ENCODE peak calls at places on chromosome 21, in four cellular contexts. A is fibroblast of pulmonary artery, F is heart left ventricle, T is fibroblast of lung. Q is an unnamed sample.

GRCh38 chr21:15279484-15279883 is 214.7 kb upstream of the NRIP1 start:
- DNase-seq in F (no peak), A (no peak), T (no peak), Q (no peak)

GRCh38 chr21:16569679-16570078 is 839.9 kb downstream of the USP25 start:
- DNase-seq in A (no peak), T (no peak), F (no peak), Q (no peak)

GRCh38 chr21:25887646-25888321 is 153.0 kb downstream of the GABPA start:
- DNase-seq in A (no peak), F (no peak), T (no peak), Q (no peak)

GRCh38 chr21:29288239-29288638 is 10.5 kb upstream of the BACH1 start:
- DNase-seq in T (no peak), F (no peak), A (no peak), Q (no peak)

GRCh38 chr21:28675265-28676041 is 317.2 kb downstream of the LTN1 start:
- DNase-seq in F (no peak), A (peak), T (peak), Q (no peak)

GRCh38 chr21:25885880-25886279 is 151.1 kb downstream of the GABPA start:
- DNase-seq in A (peak), T (no peak), F (no peak), Q (no peak)

GRCh38 chr21:30238168-30238567 is 22.3 kb upstream of the CLDN8 start:
- DNase-seq in T (no peak), A (no peak), F (no peak), Q (no peak)

GRCh38 chr21:41958886-41959563 is 5.2 kb upstream of the C2CD2 start:
- DNase-seq in A (no peak), F (no peak), T (no peak), Q (no peak)

GRCh38 chr21:41650526-41651145 is 116.2 kb downstream of the RIPK4 start:
- DNase-seq in A (no peak), T (no peak), F (no peak), Q (no peak)

GRCh38 chr21:32868631-32869454 is 97.3 kb upstream of the PAXBP1 start:
- DNase-seq in F (no peak), T (no peak), A (no peak), Q (no peak)

GRCh38 chr21:36700961-36701911 is 2.3 kb downstream of the SIM2 start:
- DNase-seq in F (no peak), A (no peak), T (no peak), Q (no peak)
- H3K4me3 ChIP-seq in F (peak), A (no peak), T (no peak), Q (peak)

GRCh38 chr21:43658769-43659135 is 536 bp downstream of the HSF2BP start:
- DNase-seq in A (no peak), F (no peak), T (no peak), Q (no peak)
- H3K4me3 ChIP-seq in A (no peak), F (peak), T (no peak), Q (peak)

GRCh38 chr21:36005879-36006400 is 54.4 kb downstream of the SETD4 start:
- DNase-seq in A (no peak), T (no peak), F (no peak), Q (no peak)
- H3K4me3 ChIP-seq in A (no peak), T (peak), F (no peak), Q (no peak)

DNA sequence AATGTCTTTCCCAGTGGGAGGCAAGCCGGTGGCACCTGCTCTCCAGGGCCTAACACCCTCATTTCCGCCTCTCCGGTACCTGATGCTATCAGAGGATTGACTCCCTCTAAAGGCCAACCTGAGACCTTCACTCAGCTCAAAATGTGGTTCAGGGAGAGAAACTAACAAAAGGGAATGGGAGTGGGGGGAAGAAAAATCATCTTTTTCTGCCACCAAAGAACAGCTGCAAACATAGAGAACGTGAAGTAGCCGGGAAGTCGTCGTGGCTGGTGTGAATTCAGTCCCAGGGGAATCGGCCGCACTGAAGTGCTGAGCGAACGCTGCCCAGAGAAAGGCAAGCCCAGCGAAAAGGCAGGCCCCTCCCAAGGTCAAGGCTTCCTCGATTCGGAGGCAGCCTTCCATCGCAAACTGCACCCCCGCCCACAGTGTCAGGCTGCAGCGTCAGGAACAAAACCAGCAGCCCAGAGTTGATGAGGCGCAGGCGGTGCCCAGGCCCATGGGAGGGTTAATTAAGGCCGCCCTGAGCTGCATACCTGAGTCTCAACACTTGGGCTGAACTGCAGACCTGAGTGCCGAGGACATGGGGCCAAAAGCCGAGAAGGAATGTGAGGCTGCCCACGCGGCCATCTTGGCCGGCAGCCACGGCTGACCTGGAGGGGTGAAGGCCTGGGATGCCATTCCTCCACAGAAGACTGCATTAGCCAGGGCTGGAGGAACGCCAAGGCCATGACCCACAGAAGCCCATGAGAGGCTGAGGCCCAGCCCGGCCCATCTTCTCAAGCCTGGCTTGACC is 160.2 kb downstream of the PSMG1 start:
- DNase-seq in T (peak), F (peak), A (peak), Q (no peak)
- H3K4me3 ChIP-seq in T (no peak), F (peak), A (no peak), Q (no peak)

GRCh38 chr21:46227811-46228344 is 696 bp downstream of the LSS start:
- DNase-seq in A (peak), T (no peak), F (no peak), Q (no peak)

GRCh38 chr21:46226146-46226545 is 2.4 kb downstream of the LSS start:
- DNase-seq in F (no peak), A (peak), T (no peak), Q (no peak)

GRCh38 chr21:46229133-46229922 is 754 bp upstream of the LSS start:
- DNase-seq in T (no peak), F (peak), A (no peak), Q (no peak)

GRCh38 chr21:46228345-46229051 is at the start of gene LSS:
- DNase-seq in A (peak), F (peak), T (peak), Q (peak)

GRCh38 chr21:46226920-46227599 is 1.5 kb downstream of the LSS start:
- DNase-seq in F (no peak), A (peak), T (peak), Q (peak)
- H3K4me3 ChIP-seq in F (peak), A (peak), T (peak), Q (peak)

GRCh38 chr21:44911066-44911383 is 9.7 kb downstream of the ITGB2 start:
- DNase-seq in F (no peak), T (no peak), A (no peak), Q (no peak)
- H3K4me3 ChIP-seq in F (no peak), T (no peak), A (no peak), Q (no peak)

DNA sequence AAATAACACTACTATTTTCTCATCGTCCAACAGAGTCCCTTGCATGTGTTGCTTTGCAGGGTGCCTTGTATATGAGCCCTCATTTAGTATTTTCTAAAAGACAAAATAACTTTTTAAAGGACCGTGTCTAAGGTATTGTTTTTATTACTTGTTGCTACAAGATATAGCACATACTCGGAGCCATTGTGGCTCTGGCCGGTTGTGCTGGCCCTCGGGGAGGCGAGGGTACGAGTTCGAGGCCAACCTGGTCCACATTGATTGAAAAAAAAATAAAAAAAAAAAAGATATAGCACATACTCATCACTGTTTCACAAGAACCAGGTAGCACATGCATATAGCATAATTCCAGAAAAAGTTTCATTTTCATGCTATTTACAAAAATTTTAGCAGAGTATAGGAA is 869.2 kb downstream of the MRPL39 start:
- DNase-seq in A (no peak), T (no peak), F (no peak), Q (no peak)
- H3K4me3 ChIP-seq in A (no peak), T (no peak), F (no peak), Q (no peak)

GRCh38 chr21:39954570-39954969 is 87.3 kb downstream of the PCP4 start:
- DNase-seq in T (no peak), A (no peak), F (no peak), Q (no peak)

GRCh38 chr21:39958731-39959130 is 91.5 kb downstream of the PCP4 start:
- DNase-seq in A (no peak), F (no peak), T (no peak), Q (no peak)

GRCh38 chr21:39952265-39952664 is 85.0 kb downstream of the PCP4 start:
- DNase-seq in A (no peak), T (no peak), F (no peak), Q (no peak)

GRCh38 chr21:39955326-39955725 is 88.1 kb downstream of the PCP4 start:
- DNase-seq in T (no peak), F (no peak), A (no peak), Q (no peak)

GRCh38 chr21:39956586-39956985 is 89.3 kb downstream of the PCP4 start:
- DNase-seq in A (no peak), T (no peak), F (no peak), Q (no peak)
- H3K4me3 ChIP-seq in A (no peak), T (no peak), F (no peak), Q (no peak)